ENCODE peak calls at places on chromosomes 12 and 14, in four cellular contexts. L is lower lobe of right lung, V is psoas muscle, F is HFF-Myc. N is an unnamed sample.

GRCh38 chr12:4626543-4626942 is 22.3 kb downstream of the AKAP3 start:
- DNase-seq in L (no peak), V (no peak), F (no peak), N (no peak)

GRCh38 chr14:71179046-71179445 is 271.8 kb downstream of the PCNX1 start:
- DNase-seq in L (no peak), V (no peak), F (no peak), N (no peak)

GRCh38 chr14:64421166-64421565 is 33.0 kb downstream of the MTHFD1 start:
- DNase-seq in L (no peak), V (peak), F (peak), N (no peak)

GRCh38 chr12:113774526-113774925 is 191.6 kb downstream of the RBM19 start:
- DNase-seq in L (no peak), V (no peak), F (no peak), N (no peak)

GRCh38 chr12:39102474-39103209 is 197.3 kb upstream of the CPNE8 start:
- DNase-seq in L (no peak), V (no peak), F (no peak), N (no peak)

GRCh38 chr12:4280351-4281163 is 7.0 kb downstream of the CCND2 start:
- DNase-seq in L (no peak), V (peak), F (no peak), N (no peak)

GRCh38 chr12:10331642-10332239 is 24.1 kb downstream of the KLRD1 start:
- DNase-seq in L (no peak), V (no peak), F (peak), N (no peak)

GRCh38 chr12:1835178-1836131 is 15.1 kb downstream of the LRTM2 start:
- DNase-seq in L (peak), V (peak), F (no peak), N (peak)

GRCh38 chr12:125351788-125352187 is 286.6 kb downstream of the AACS start:
- DNase-seq in L (no peak), V (no peak), F (no peak), N (no peak)
- TF ChIP-seq CTCF in L (no peak), V (no peak), F (no peak), N (no peak)

GRCh38 chr12:74538491-74539258 is 1.0 kb downstream of the ATXN7L3B start:
- DNase-seq in L (no peak), V (no peak), F (no peak), N (no peak)
- TF ChIP-seq CTCF in L (no peak), V (no peak), F (no peak), N (no peak)

GRCh38 chr12:99767809-99768208 is 120.3 kb downstream of the GARIN6 start:
- DNase-seq in L (no peak), V (no peak), F (no peak), N (no peak)
- TF ChIP-seq CTCF in L (peak), V (peak), F (no peak), N (peak)

GRCh38 chr12:116862167-116862566 is 19.1 kb downstream of the HRK start:
- DNase-seq in L (no peak), V (no peak), F (no peak), N (no peak)

GRCh38 chr12:116864371-116865160 is 16.7 kb downstream of the HRK start:
- DNase-seq in L (no peak), V (no peak), F (no peak), N (no peak)

GRCh38 chr12:116860281-116860680 is 21.0 kb downstream of the HRK start:
- DNase-seq in L (no peak), V (no peak), F (no peak), N (no peak)

GRCh38 chr12:116861331-116861730 is 19.9 kb downstream of the HRK start:
- DNase-seq in L (no peak), V (peak), F (peak), N (no peak)

GRCh38 chr12:116863275-116863767 is 17.9 kb downstream of the HRK start:
- DNase-seq in L (no peak), V (no peak), F (peak), N (no peak)
- TF ChIP-seq CTCF in L (peak), V (peak), F (peak), N (peak)

DNA sequence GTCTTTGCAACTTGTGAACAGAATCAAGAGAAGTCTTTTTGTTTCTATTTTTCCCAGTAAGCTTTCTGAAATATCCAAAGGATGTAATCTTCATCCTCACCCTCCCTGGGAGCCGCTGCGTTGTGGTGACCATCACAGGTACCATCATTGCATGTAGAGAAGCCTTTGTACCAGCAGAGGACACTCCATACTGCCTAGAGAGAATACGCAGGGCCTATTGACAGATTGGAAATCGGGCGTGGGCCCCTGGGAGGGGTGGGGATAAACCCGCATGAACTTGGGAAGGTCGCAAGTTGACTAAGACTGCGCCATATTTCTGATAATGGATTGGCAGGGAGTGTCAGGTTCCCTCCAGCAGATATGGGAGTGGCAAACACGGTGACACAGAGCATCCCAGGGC is 12.7 kb downstream of the KRT1 start:
- DNase-seq in L (no peak), V (no peak), F (no peak), N (no peak)
- TF ChIP-seq CTCF in L (no peak), V (no peak), F (peak), N (no peak)

GRCh38 chr12:109680521-109681030 is 33.0 kb upstream of the FAM222A start:
- DNase-seq in L (no peak), V (no peak), F (no peak), N (no peak)
- TF ChIP-seq CTCF in L (no peak), V (no peak), F (no peak), N (no peak)

GRCh38 chr14:51564460-51564859 is 87.2 kb upstream of the FRMD6 start:
- DNase-seq in L (no peak), V (no peak), F (no peak), N (no peak)

GRCh38 chr14:51563560-51563959 is 88.2 kb upstream of the FRMD6 start:
- DNase-seq in L (no peak), V (no peak), F (no peak), N (no peak)

GRCh38 chr14:51562816-51563215 is 88.9 kb upstream of the FRMD6 start:
- DNase-seq in L (no peak), V (no peak), F (no peak), N (no peak)

GRCh38 chr14:51566831-51567582 is 84.7 kb upstream of the FRMD6 start:
- DNase-seq in L (no peak), V (no peak), F (no peak), N (no peak)

GRCh38 chr14:51564986-51565604 is 86.6 kb upstream of the FRMD6 start:
- DNase-seq in L (no peak), V (no peak), F (no peak), N (no peak)
- TF ChIP-seq CTCF in L (no peak), V (no peak), F (no peak), N (no peak)